ENCODE peak calls at places on chromosomes 13 and 19, in ten cellular contexts. I, O, M, G, T, F, P, W, H and K are unnamed samples.

GRCh38 chr13:109673477-109673876 is 112.9 kb downstream of the IRS2 start:
- DNase-seq in O (no peak), M (no peak), P (no peak), I (no peak), G (no peak), W (no peak), F (no peak), T (no peak), H (no peak), K (no peak)

GRCh38 chr19:48539503-48540096 is 12.4 kb upstream of the SULT2B1 start:
- DNase-seq in I (no peak), P (peak; percentile 43), G (no peak), O (no peak), W (peak; percentile 53), H (no peak), M (no peak), F (peak; percentile 75), T (peak; percentile 12), K (no peak)

GRCh38 chr19:14370169-14370998 is 10.9 kb upstream of the ADGRE5 start:
- DNase-seq in G (no peak), O (no peak), H (no peak), I (no peak), M (no peak), F (no peak), W (no peak), T (no peak), P (no peak), K (peak; percentile 76)

GRCh38 chr13:98960331-98961203 is 17.3 kb downstream of the DOCK9 start:
- DNase-seq in M (no peak), I (no peak), T (no peak), W (no peak), F (no peak), O (no peak), H (no peak), P (no peak), G (no peak), K (no peak)

GRCh38 chr19:31304877-31305312 is 44.3 kb downstream of the TSHZ3 start:
- DNase-seq in P (no peak), T (peak; percentile 29), W (no peak), O (no peak), F (no peak), M (no peak), H (no peak), I (no peak), G (no peak), K (no peak)

GRCh38 chr13:44710576-44710975 is 134.4 kb upstream of the TSC22D1 start:
- DNase-seq in I (peak; percentile 56), P (no peak), M (no peak), W (no peak), T (no peak), F (peak; percentile 77), H (no peak), O (no peak), G (no peak), K (peak; percentile 58)

GRCh38 chr19:1861599-1862031 is 1.8 kb downstream of the KLF16 start:
- DNase-seq in O (no peak), P (no peak), F (no peak), T (no peak), H (no peak), G (peak; percentile 44), M (no peak), W (no peak), I (no peak), K (no peak)

GRCh38 chr13:44470623-44471562 is 97.3 kb downstream of the SERP2 start:
- DNase-seq in I (no peak), M (no peak), F (no peak), G (no peak), W (no peak), H (no peak), O (no peak), P (no peak), T (no peak), K (peak; percentile 40)

GRCh38 chr19:11380653-11381534 is 3.2 kb downstream of the EPOR start:
- DNase-seq in F (peak; percentile 97), T (peak; percentile 95), M (peak; percentile 97), O (peak; percentile 97), H (peak; percentile 99), I (peak; percentile 84), P (peak; percentile 96), G (peak; percentile 97), W (peak; percentile 95), K (peak; percentile 99)

GRCh38 chr19:11377237-11377636 is 2.8 kb downstream of the SWSAP1 start:
- DNase-seq in W (no peak), T (peak; percentile 43), H (no peak), P (no peak), G (peak; percentile 70), O (peak; percentile 91), M (no peak), F (peak; percentile 85), I (peak; percentile 45), K (peak; percentile 71)

GRCh38 chr19:11379857-11380350 is 4.2 kb downstream of the EPOR start:
- DNase-seq in I (no peak), H (no peak), M (no peak), O (no peak), F (no peak), P (no peak), W (no peak), T (no peak), G (no peak), K (no peak)

GRCh38 chr19:11377756-11378155 is 3.3 kb downstream of the SWSAP1 start:
- DNase-seq in F (peak; percentile 53), M (no peak), H (no peak), T (no peak), P (no peak), G (no peak), W (no peak), O (no peak), I (no peak), K (no peak)

DNA sequence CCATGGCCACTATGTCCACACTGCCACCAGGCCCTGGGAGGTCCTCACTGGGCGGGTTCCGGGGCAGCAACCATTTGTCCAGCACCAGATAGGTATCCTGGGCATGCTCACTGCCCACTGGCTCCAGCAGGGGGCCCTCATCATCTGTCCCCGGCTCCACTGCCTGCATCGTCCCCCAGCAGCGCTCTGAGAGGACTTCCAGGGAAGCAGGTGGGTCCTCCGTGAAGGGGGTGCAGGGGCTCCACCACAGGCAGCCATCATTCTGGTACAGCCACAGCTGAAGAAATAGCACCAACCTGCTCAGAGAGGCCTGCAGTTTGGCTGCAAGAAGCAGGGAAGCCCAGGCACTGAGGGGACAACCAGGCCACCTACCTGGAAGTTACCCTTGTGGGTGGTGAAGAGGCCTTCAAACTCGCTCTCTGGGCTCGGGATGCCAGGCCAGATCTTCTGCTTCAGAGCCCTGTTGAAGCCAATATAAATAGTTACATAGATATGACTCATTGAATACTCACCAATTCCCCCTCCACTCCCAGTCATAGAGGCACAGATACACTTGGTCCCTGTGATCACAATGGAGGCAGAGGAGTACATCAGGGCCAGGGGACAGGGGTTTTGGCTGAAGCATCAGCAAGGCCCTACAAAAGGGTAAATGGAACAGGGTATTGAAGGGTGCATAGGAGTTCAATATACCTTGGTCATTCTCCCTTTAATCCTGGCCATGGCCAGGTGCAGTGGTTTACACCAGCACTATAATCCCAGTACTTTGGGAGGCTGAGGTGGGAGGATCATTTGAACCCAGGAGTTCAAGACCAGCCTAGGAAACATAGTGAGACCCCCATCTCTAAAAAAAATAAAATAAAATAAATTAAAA is 4.1 kb downstream of the SWSAP1 start:
- DNase-seq in F (peak; percentile 81), W (peak; percentile 62), M (peak; percentile 43), H (peak; percentile 89), I (no peak), T (peak; percentile 35), O (peak; percentile 70), P (no peak), G (peak; percentile 53), K (peak; percentile 56)
- TF ChIP-seq CTCF in F (peak; percentile 75), W (peak; percentile 51), M (peak; percentile 59), H (peak; percentile 80), I (peak; percentile 59), T (peak; percentile 30), O (peak; percentile 49), P (peak; percentile 12), G (no peak), K (peak; percentile 68)

DNA sequence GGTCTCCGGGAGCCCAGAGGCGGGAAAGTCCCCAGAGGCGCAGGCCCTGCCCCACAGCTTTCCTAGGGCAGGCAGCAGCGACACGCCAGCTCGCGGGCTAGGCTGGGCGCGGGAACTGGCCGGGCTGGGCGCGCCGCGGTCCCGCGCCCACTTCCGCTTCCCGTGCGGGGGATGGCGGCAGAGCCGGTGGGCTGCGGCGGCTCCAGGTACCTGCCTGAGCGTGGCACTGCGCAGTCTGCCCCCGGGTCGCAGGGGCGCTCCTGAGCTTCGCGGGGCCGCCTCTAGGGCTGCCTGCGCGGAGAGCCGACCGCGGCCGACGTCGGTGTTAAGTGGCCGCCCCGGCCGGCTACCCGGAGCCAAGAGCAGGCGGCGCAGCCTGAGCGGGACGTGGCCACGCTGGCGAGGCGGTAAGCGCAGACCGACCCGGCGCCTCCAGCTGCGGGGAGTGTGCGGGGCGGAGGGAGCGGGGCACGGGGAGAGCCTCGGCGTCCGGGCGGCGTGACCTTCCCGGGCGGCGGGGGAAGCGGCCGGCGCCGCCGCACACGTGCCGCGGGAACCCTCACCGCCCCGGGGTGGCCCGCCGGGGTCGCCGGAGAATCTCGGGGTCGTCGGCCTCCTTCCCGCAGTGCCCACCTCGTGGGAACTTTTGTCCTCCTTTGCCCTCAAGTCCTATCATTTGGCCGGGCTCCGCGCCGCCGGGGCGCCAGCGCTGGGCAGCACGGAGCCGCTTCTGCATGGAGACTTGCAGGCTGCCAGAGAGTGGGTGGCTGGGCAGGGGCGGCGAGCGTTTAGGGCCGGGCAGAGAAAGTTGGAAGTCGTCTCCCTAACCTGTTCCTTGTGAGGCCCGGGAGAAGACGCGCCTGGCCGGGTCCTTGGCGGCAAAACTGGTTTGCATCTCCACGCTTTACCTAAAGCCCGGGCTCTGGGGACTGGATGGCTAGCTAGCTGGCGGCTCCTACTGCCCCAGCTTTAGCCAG is 31.4 kb upstream of the MPHOSPH8 start:
- DNase-seq in O (peak; percentile 11), G (no peak), H (peak; percentile 89), M (no peak), I (no peak), T (no peak), P (no peak), W (peak; percentile 37), F (no peak), K (peak; percentile 87)
- TF ChIP-seq CTCF in O (peak; percentile 17), G (no peak), H (peak; percentile 65), M (peak; percentile 30), I (no peak), T (no peak), P (no peak), W (no peak), F (peak; percentile 58), K (peak; percentile 36)

DNA sequence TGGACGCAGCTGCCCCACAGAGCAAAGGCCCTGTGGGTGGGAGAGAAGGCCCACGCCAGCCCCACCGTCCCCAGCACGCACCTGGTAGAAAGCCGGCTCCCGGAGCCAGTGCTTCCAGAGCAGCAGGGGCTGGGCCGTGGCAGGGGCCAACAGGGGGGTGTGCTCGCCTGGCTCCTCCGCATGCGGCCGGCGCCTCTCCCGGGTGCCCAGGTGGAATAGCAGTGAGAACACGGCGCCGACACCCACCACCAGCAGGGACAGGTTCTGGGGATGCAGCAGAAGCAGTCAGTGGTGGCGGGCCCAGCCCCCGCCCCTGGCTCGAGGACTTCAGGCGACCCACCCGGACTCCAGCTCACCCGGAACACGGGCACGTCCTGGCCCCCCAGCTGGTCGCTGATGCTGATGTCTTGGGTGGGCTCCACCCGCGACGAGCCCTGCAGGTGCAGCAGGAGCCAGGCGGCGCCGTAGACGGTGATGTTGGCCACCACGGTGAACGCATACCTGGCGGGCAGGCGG is 8.9 kb downstream of the TEKTIP1 start:
- DNase-seq in H (no peak), P (no peak), W (no peak), G (no peak), I (no peak), T (no peak), F (no peak), M (no peak), O (no peak), K (no peak)
- TF ChIP-seq CTCF in H (no peak), P (no peak), W (no peak), G (no peak), I (no peak), T (no peak), F (peak; percentile 66), M (no peak), O (no peak), K (no peak)

DNA sequence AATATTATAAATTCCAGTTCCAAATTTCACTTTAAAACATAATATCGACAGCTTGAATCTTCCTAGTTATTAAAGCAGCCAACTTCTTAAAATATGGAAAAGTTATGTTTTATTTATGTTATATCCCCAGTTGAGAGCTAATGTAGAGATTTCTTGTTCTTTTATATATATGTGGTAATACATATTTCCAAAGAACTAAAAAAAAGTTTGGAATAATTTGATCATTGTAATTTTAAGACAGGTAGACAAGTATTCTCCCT is 781 bp upstream of the TBC1D4 start:
- DNase-seq in O (no peak), M (no peak), I (no peak), H (no peak), G (no peak), F (no peak), P (no peak), W (no peak), T (no peak), K (no peak)
- TF ChIP-seq CTCF in O (no peak), M (no peak), I (no peak), H (no peak), G (no peak), F (peak; percentile 46), P (no peak), W (no peak), T (no peak), K (no peak)